ENCODE peak calls at places on chromosomes 7 and 10, in five cellular contexts. P, Y, V, O and L are unnamed samples.

GRCh38 chr7:24827589-24827988 is 70.3 kb upstream of the GSDME start:
- DNase-seq in P (no peak), Y (peak), V (no peak), O (no peak), L (no peak)

GRCh38 chr7:99193527-99194214 is 14.2 kb downstream of the KPNA7 start:
- DNase-seq in P (no peak), Y (peak), V (no peak), O (no peak), L (no peak)

GRCh38 chr7:5361446-5362155 is 62.0 kb downstream of the TNRC18 start:
- DNase-seq in P (no peak), Y (no peak), V (no peak), O (no peak), L (no peak)

GRCh38 chr7:41696323-41696916 is 6.5 kb downstream of the INHBA start:
- DNase-seq in P (peak), Y (peak), V (peak), O (no peak), L (peak)

GRCh38 chr10:86868353-86868752 is 89.1 kb downstream of the MMRN2 start:
- DNase-seq in P (no peak), Y (peak), V (no peak), O (no peak), L (no peak)

GRCh38 chr10:50224330-50224952 is 26.9 kb downstream of the ASAH2 start:
- DNase-seq in P (peak), Y (peak), V (no peak), O (no peak), L (peak)

GRCh38 chr7:65827366-65827765 is 45.5 kb upstream of the VKORC1L1 start:
- DNase-seq in P (no peak), Y (peak), V (no peak), O (no peak), L (no peak)

GRCh38 chr7:132650498-132650897 is 74.2 kb upstream of the PLXNA4 start:
- DNase-seq in P (no peak), Y (peak), V (no peak), O (no peak), L (no peak)

GRCh38 chr10:116817780-116818343 is 31.4 kb upstream of the ENO4 start:
- DNase-seq in P (no peak), Y (no peak), V (no peak), O (no peak), L (no peak)

GRCh38 chr7:38773430-38773829 is 135.6 kb downstream of the VPS41 start:
- DNase-seq in P (no peak), Y (peak), V (no peak), O (no peak), L (no peak)

GRCh38 chr10:23694446-23694920 is 255.6 kb downstream of the OTUD1 start:
- DNase-seq in P (no peak), Y (no peak), V (peak), O (no peak), L (no peak)

GRCh38 chr10:77355844-77356243 is 281.8 kb downstream of the KCNMA1 start:
- DNase-seq in P (no peak), Y (peak), V (no peak), O (no peak), L (no peak)

GRCh38 chr7:158975526-158976467 is 119.4 kb downstream of the DYNC2I1 start:
- DNase-seq in P (no peak), Y (no peak), V (no peak), O (no peak), L (peak)

GRCh38 chr10:101397140-101397539 is 43.2 kb downstream of the BTRC start:
- DNase-seq in P (no peak), Y (peak), V (no peak), O (no peak), L (peak)

GRCh38 chr7:113289140-113289740 is 170.9 kb upstream of the SMIM30 start:
- DNase-seq in P (peak), Y (peak), V (no peak), O (no peak), L (peak)

GRCh38 chr7:88040694-88041093 is 106.6 kb downstream of the ADAM22 start:
- DNase-seq in P (no peak), Y (no peak), V (no peak), O (no peak), L (no peak)

GRCh38 chr10:102121739-102122372 is 1.7 kb upstream of the LDB1 start:
- DNase-seq in P (no peak), Y (peak), V (no peak), O (no peak), L (no peak)

GRCh38 chr10:124149681-124150080 is 56.3 kb upstream of the CHST15 start:
- DNase-seq in P (no peak), Y (no peak), V (no peak), O (no peak), L (no peak)

GRCh38 chr7:93055543-93056107 is 62.2 kb downstream of the SAMD9 start:
- DNase-seq in P (peak), Y (peak), V (no peak), O (no peak), L (no peak)
- TF ChIP-seq CTCF in P (peak), Y (peak), V (peak), O (peak), L (peak)

DNA sequence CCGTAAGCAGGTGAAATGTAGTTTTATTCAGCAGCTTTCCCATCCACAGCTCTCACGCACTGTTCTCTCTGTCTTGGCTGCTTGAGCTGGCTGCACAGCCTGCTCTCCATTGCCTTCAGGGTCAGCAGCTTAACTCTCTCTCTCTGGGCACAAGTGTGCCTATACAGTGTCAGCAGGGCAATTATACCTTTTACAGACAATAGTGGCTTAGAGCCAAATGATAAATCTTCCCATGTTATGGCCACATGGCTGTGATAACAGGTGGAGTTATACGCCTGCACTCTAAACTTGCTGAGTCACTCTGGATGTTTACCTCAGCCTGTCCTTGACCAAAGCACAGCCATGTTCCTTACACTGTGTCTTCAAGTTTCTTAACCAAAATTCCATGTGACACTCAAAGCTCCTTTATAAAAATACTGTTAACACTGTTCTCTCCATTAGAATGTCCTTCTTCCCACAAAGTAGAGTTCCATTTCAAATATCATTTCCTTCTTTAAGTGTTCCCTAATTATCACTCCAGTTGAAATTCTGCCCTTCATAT is 6.1 kb downstream of the RNF133 start:
- DNase-seq in P (no peak), Y (no peak), V (no peak), O (no peak), L (no peak)
- TF ChIP-seq CTCF in P (no peak), Y (no peak), V (no peak), O (no peak), L (no peak)

GRCh38 chr10:99682752-99683151 is 23.4 kb downstream of the ENTPD7 start:
- DNase-seq in P (no peak), Y (no peak), V (no peak), O (no peak), L (no peak)
- TF ChIP-seq CTCF in P (no peak), Y (no peak), V (no peak), O (no peak), L (no peak)

GRCh38 chr7:104160375-104160774 is 47.4 kb downstream of the ORC5 start:
- DNase-seq in P (no peak), Y (peak), V (no peak), O (no peak), L (no peak)
- TF ChIP-seq CTCF in P (peak), Y (peak), V (peak), O (peak), L (peak)

GRCh38 chr10:122682522-122682921 is 17.1 kb downstream of the C10orf120 start:
- DNase-seq in P (no peak), Y (no peak), V (no peak), O (no peak), L (no peak)

GRCh38 chr10:122689146-122689807 is 10.4 kb downstream of the C10orf120 start:
- DNase-seq in P (no peak), Y (no peak), V (no peak), O (no peak), L (no peak)

GRCh38 chr10:122692744-122693143 is 6.9 kb downstream of the C10orf120 start:
- DNase-seq in P (no peak), Y (no peak), V (no peak), O (no peak), L (no peak)

GRCh38 chr10:122688293-122688989 is 11.2 kb downstream of the C10orf120 start:
- DNase-seq in P (no peak), Y (no peak), V (no peak), O (no peak), L (no peak)
- TF ChIP-seq CTCF in P (no peak), Y (no peak), V (no peak), O (no peak), L (no peak)

GRCh38 chr7:15555385-15555859 is 6.4 kb downstream of the AGMO start:
- DNase-seq in P (no peak), Y (peak), V (no peak), O (no peak), L (no peak)
- TF ChIP-seq CTCF in P (no peak), Y (peak), V (no peak), O (no peak), L (no peak)